ENCODE peak calls at places on chromosome 20, in four cellular contexts. N is fibroblast of lung, V is cardiac muscle cell, H is BJ. U is an unnamed sample.
A peak's percentile ranks its signal among the peaks of the same experiment; 100 is the strongest.

GRCh38 chr20:8363970-8364733 is 232.1 kb downstream of the PLCB1 start:
- DNase-seq in N (no peak), V (no peak), H (no peak), U (no peak)

GRCh38 chr20:61608275-61609085 is 356.4 kb downstream of the CDH4 start:
- DNase-seq in N (peak; percentile 25), V (peak; percentile 2), H (no peak), U (peak; percentile 42)

GRCh38 chr20:49595811-49596545 is 28.0 kb upstream of the PTGIS start:
- DNase-seq in N (no peak), V (peak; percentile 57), H (no peak), U (peak; percentile 93)

GRCh38 chr20:44295995-44296394 is 15.0 kb downstream of the FITM2 start:
- DNase-seq in N (no peak), V (no peak), H (no peak), U (no peak)

GRCh38 chr20:25042531-25043498 is 15.1 kb downstream of the ACSS1 start:
- DNase-seq in N (no peak), V (no peak), H (no peak), U (peak; percentile 92)

GRCh38 chr20:50898475-50898874 is 32.8 kb downstream of the ADNP start:
- DNase-seq in N (peak; percentile 55), V (peak; percentile 28), H (no peak), U (no peak)

GRCh38 chr20:50003253-50003656 is 20.5 kb downstream of the SNAI1 start:
- DNase-seq in N (peak; percentile 81), V (peak; percentile 98), H (peak; percentile 30), U (peak; percentile 96)

GRCh38 chr20:52943185-52943841 is 28.8 kb upstream of the TSHZ2 start:
- DNase-seq in N (peak; percentile 88), V (peak; percentile 84), H (no peak), U (peak; percentile 11)

GRCh38 chr20:44642203-44643153 is 9.0 kb downstream of the ADA start:
- DNase-seq in N (peak; percentile 87), V (peak; percentile 97), H (no peak), U (peak; percentile 78)

GRCh38 chr20:23255658-23256385 is 94.8 kb upstream of the NXT1 start:
- DNase-seq in N (peak; percentile 62), V (peak; percentile 50), H (no peak), U (no peak)

GRCh38 chr20:52105573-52106422 is 85.8 kb downstream of the ZFP64 start:
- DNase-seq in N (peak; percentile 45), V (peak; percentile 46), H (no peak), U (no peak)

GRCh38 chr20:43938017-43938655 is 23.5 kb downstream of the TOX2 start:
- DNase-seq in N (peak; percentile 22), V (peak; percentile 54), H (no peak), U (no peak)

GRCh38 chr20:52049001-52049731 is 142.4 kb downstream of the ZFP64 start:
- DNase-seq in N (peak; percentile 33), V (peak; percentile 45), H (no peak), U (no peak)

GRCh38 chr20:354298-354977 is 7.5 kb downstream of the NRSN2 start:
- DNase-seq in N (peak; percentile 80), V (peak; percentile 82), H (no peak), U (peak; percentile 86)

GRCh38 chr20:34410331-34410730 is 47.3 kb downstream of the ITCH start:
- DNase-seq in N (no peak), V (no peak), H (peak; percentile 74), U (no peak)

GRCh38 chr20:63295018-63295417 is 2.0 kb downstream of the COL20A1 start:
- DNase-seq in N (no peak), V (no peak), H (no peak), U (no peak)

GRCh38 chr20:56986476-56986875 is 280.0 kb downstream of the BMP7 start:
- DNase-seq in N (no peak), V (no peak), H (no peak), U (no peak)

GRCh38 chr20:24363031-24363430 is 106.4 kb upstream of the SYNDIG1 start:
- DNase-seq in N (no peak), V (no peak), H (no peak), U (no peak)

GRCh38 chr20:49385471-49385870 is 97.0 kb downstream of the KCNB1 start:
- DNase-seq in N (peak; percentile 32), V (peak; percentile 50), H (no peak), U (peak; percentile 49)

GRCh38 chr20:24955045-24955444 is 6.0 kb downstream of the CST7 start:
- DNase-seq in N (no peak), V (no peak), H (no peak), U (peak; percentile 76)

GRCh38 chr20:58650181-58650775 is 805 bp upstream of the STX16 start:
- DNase-seq in N (no peak), V (peak; percentile 35), H (no peak), U (no peak)

GRCh38 chr20:49340161-49340966 is 62.5 kb upstream of the ZNFX1 start:
- DNase-seq in N (no peak), V (no peak), H (no peak), U (no peak)

GRCh38 chr20:24696396-24696795 is 227.0 kb downstream of the SYNDIG1 start:
- DNase-seq in N (no peak), V (no peak), H (no peak), U (no peak)

GRCh38 chr20:46399401-46399800 is 7.0 kb downstream of the ELMO2 start:
- DNase-seq in N (no peak), V (no peak), H (no peak), U (no peak)

GRCh38 chr20:3749689-3750639 is 17.5 kb downstream of the HSPA12B start:
- DNase-seq in N (no peak), V (no peak), H (no peak), U (peak; percentile 40)
- H3K4me3 ChIP-seq in N (no peak overlapping the region), V (peak overlapping the region; percentile 15), H (no peak overlapping the region), U (no peak overlapping the region)

GRCh38 chr20:37270586-37271420 is 9.2 kb upstream of the GHRH start:
- DNase-seq in N (peak; percentile 50), V (peak; percentile 18), H (no peak), U (peak; percentile 92)

GRCh38 chr20:37271421-37271768 is 9.8 kb upstream of the GHRH start:
- DNase-seq in N (no peak), V (no peak), H (no peak), U (no peak)

GRCh38 chr20:37275125-37275524 is 13.5 kb upstream of the GHRH start:
- DNase-seq in N (no peak), V (no peak), H (no peak), U (peak; percentile 87)

GRCh38 chr20:37276494-37277252 is 12.8 kb upstream of the MANBAL start:
- DNase-seq in N (peak; percentile 95), V (peak; percentile 87), H (peak; percentile 57), U (peak; percentile 27)

DNA sequence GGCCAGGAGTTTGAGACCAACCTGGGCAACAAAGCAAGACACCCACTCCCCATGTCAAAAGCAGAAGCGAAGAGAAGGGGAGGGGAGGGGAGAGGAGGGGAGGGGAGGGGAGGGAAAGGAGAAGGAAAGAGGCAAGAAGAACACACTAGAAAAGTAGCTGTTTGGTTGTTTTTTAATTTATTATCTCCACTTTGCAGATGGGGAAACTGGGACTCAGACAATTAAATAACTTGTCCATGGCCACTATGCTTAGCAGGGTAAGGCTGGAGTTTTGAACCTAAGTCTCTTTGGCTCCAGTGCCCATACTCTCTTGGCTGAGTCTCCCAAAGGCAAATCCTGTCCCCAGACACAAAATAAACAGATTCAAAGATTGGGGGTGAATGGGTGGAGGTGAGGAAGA is 12.4 kb upstream of the GHRH start:
- DNase-seq in N (no peak), V (no peak), H (no peak), U (no peak)
- H3K4me3 ChIP-seq in N (no peak overlapping the region), V (no peak overlapping the region), H (no peak overlapping the region), U (no peak overlapping the region)

GRCh38 chr20:32971703-32972161 is 32.5 kb downstream of the SUN5 start:
- DNase-seq in N (no peak), V (no peak), H (no peak), U (peak; percentile 84)

GRCh38 chr20:32968833-32969241 is 35.4 kb downstream of the SUN5 start:
- DNase-seq in N (peak; percentile 2), V (peak; percentile 32), H (no peak), U (no peak)

GRCh38 chr20:32969356-32970114 is 34.7 kb downstream of the SUN5 start:
- DNase-seq in N (no peak), V (no peak), H (no peak), U (no peak)

GRCh38 chr20:32970973-32971300 is 33.3 kb downstream of the SUN5 start:
- DNase-seq in N (no peak), V (no peak), H (no peak), U (no peak)

GRCh38 chr20:32970115-32970972 is 33.9 kb downstream of the SUN5 start:
- DNase-seq in N (no peak), V (no peak), H (no peak), U (no peak)
- H3K4me3 ChIP-seq in N (no peak overlapping the region), V (no peak overlapping the region), H (no peak overlapping the region), U (no peak overlapping the region)

GRCh38 chr20:32538526-32538918 is 46.6 kb downstream of the NOL4L start:
- DNase-seq in N (no peak), V (peak; percentile 57), H (no peak), U (no peak)
- H3K4me3 ChIP-seq in N (no peak overlapping the region), V (no peak overlapping the region), H (no peak overlapping the region), U (no peak overlapping the region)